ENCODE peak calls at places on chromosomes 2 and 18, in nine cellular contexts. One of them, this sample, is unnamed. For H3K4me1, the result is how much of the 10 kb centered on the place peaks cover.

GRCh38 chr2:38830546-38831159 is 45.1 kb downstream of the DHX57 start:
- DNase-seq in prostate gland: no peak
- DNase-seq in H9: no peak
- DNase-seq in neuronal stem cell: no peak
- DNase-seq in fibroblast of lung: peak
- DNase-seq in hepatocyte: no peak
- DNase-seq in A549: no peak
- DNase-seq in sigmoid colon: no peak
- DNase-seq in tibial artery: no peak
- DNase-seq in this sample: no peak

GRCh38 chr2:66433695-66433944 is 1.3 kb upstream of the MEIS1 start:
- DNase-seq in prostate gland: no peak
- DNase-seq in H9: no peak
- DNase-seq in neuronal stem cell: no peak
- DNase-seq in fibroblast of lung: no peak
- DNase-seq in hepatocyte: no peak
- DNase-seq in A549: no peak
- DNase-seq in sigmoid colon: no peak
- DNase-seq in tibial artery: no peak
- DNase-seq in this sample: no peak

GRCh38 chr2:168216351-168217005 is 30.9 kb downstream of the STK39 start:
- DNase-seq in prostate gland: no peak
- DNase-seq in H9: no peak
- DNase-seq in neuronal stem cell: no peak
- DNase-seq in fibroblast of lung: peak
- DNase-seq in hepatocyte: no peak
- DNase-seq in A549: no peak
- DNase-seq in sigmoid colon: no peak
- DNase-seq in tibial artery: no peak
- DNase-seq in this sample: no peak

GRCh38 chr2:46122971-46123365 is 174.2 kb upstream of the EPAS1 start:
- DNase-seq in prostate gland: no peak
- DNase-seq in H9: no peak
- DNase-seq in neuronal stem cell: no peak
- DNase-seq in fibroblast of lung: no peak
- DNase-seq in hepatocyte: no peak
- DNase-seq in A549: no peak
- DNase-seq in sigmoid colon: no peak
- DNase-seq in tibial artery: no peak
- DNase-seq in this sample: no peak

GRCh38 chr2:204738721-204739120 is 193.4 kb downstream of the PARD3B start:
- DNase-seq in prostate gland: no peak
- DNase-seq in H9: no peak
- DNase-seq in neuronal stem cell: no peak
- DNase-seq in fibroblast of lung: no peak
- DNase-seq in hepatocyte: no peak
- DNase-seq in A549: no peak
- DNase-seq in sigmoid colon: no peak
- DNase-seq in tibial artery: no peak
- DNase-seq in this sample: no peak

GRCh38 chr2:162261032-162261945 is 18.0 kb upstream of the FAP start:
- DNase-seq in prostate gland: no peak
- DNase-seq in H9: no peak
- DNase-seq in neuronal stem cell: no peak
- DNase-seq in fibroblast of lung: peak
- DNase-seq in hepatocyte: no peak
- DNase-seq in A549: no peak
- DNase-seq in sigmoid colon: peak
- DNase-seq in tibial artery: peak
- DNase-seq in this sample: peak

GRCh38 chr18:13614318-13614643 is 112.1 kb downstream of the FAM210A start:
- DNase-seq in prostate gland: no peak
- DNase-seq in H9: no peak
- DNase-seq in neuronal stem cell: no peak
- DNase-seq in fibroblast of lung: no peak
- DNase-seq in hepatocyte: no peak
- DNase-seq in A549: no peak
- DNase-seq in sigmoid colon: no peak
- DNase-seq in tibial artery: no peak
- DNase-seq in this sample: no peak

GRCh38 chr2:216971632-216972031 is 111.8 kb upstream of the TNP1 start:
- DNase-seq in prostate gland: no peak
- DNase-seq in H9: no peak
- DNase-seq in neuronal stem cell: no peak
- DNase-seq in fibroblast of lung: no peak
- DNase-seq in hepatocyte: no peak
- DNase-seq in A549: no peak
- DNase-seq in sigmoid colon: no peak
- DNase-seq in tibial artery: peak
- DNase-seq in this sample: no peak

GRCh38 chr2:41930807-41931566 is 116.8 kb upstream of the PKDCC start:
- DNase-seq in prostate gland: no peak
- DNase-seq in H9: no peak
- DNase-seq in neuronal stem cell: no peak
- DNase-seq in fibroblast of lung: peak
- DNase-seq in hepatocyte: no peak
- DNase-seq in A549: peak
- DNase-seq in sigmoid colon: no peak
- DNase-seq in tibial artery: no peak
- DNase-seq in this sample: no peak
- H3K4me1 ChIP-seq in prostate gland: under half
- H3K4me1 ChIP-seq in H9: under half
- H3K4me1 ChIP-seq in neuronal stem cell: under half
- H3K4me1 ChIP-seq in fibroblast of lung: under half
- H3K4me1 ChIP-seq in hepatocyte: under half
- H3K4me1 ChIP-seq in A549: half or more
- H3K4me1 ChIP-seq in sigmoid colon: half or more
- H3K4me1 ChIP-seq in tibial artery: under half
- H3K4me1 ChIP-seq in this sample: half or more

GRCh38 chr2:160225722-160226121 is 25.6 kb upstream of the ITGB6 start:
- DNase-seq in prostate gland: peak
- DNase-seq in H9: no peak
- DNase-seq in neuronal stem cell: no peak
- DNase-seq in fibroblast of lung: no peak
- DNase-seq in hepatocyte: no peak
- DNase-seq in A549: no peak
- DNase-seq in sigmoid colon: no peak
- DNase-seq in tibial artery: no peak
- DNase-seq in this sample: peak

GRCh38 chr2:160227252-160227651 is 27.2 kb upstream of the ITGB6 start:
- DNase-seq in prostate gland: no peak
- DNase-seq in H9: no peak
- DNase-seq in neuronal stem cell: no peak
- DNase-seq in fibroblast of lung: peak
- DNase-seq in hepatocyte: peak
- DNase-seq in A549: peak
- DNase-seq in sigmoid colon: no peak
- DNase-seq in tibial artery: no peak
- DNase-seq in this sample: no peak

GRCh38 chr2:160229591-160229990 is 29.5 kb upstream of the ITGB6 start:
- DNase-seq in prostate gland: no peak
- DNase-seq in H9: no peak
- DNase-seq in neuronal stem cell: no peak
- DNase-seq in fibroblast of lung: peak
- DNase-seq in hepatocyte: peak
- DNase-seq in A549: peak
- DNase-seq in sigmoid colon: no peak
- DNase-seq in tibial artery: no peak
- DNase-seq in this sample: no peak

GRCh38 chr2:160226367-160226766 is 26.3 kb upstream of the ITGB6 start:
- DNase-seq in prostate gland: no peak
- DNase-seq in H9: no peak
- DNase-seq in neuronal stem cell: no peak
- DNase-seq in fibroblast of lung: no peak
- DNase-seq in hepatocyte: no peak
- DNase-seq in A549: no peak
- DNase-seq in sigmoid colon: no peak
- DNase-seq in tibial artery: no peak
- DNase-seq in this sample: no peak

GRCh38 chr2:160228141-160228963 is 28.3 kb upstream of the ITGB6 start:
- DNase-seq in prostate gland: no peak
- DNase-seq in H9: no peak
- DNase-seq in neuronal stem cell: no peak
- DNase-seq in fibroblast of lung: peak
- DNase-seq in hepatocyte: peak
- DNase-seq in A549: peak
- DNase-seq in sigmoid colon: no peak
- DNase-seq in tibial artery: no peak
- DNase-seq in this sample: no peak
- H3K4me1 ChIP-seq in prostate gland: under half
- H3K4me1 ChIP-seq in H9: under half
- H3K4me1 ChIP-seq in neuronal stem cell: under half
- H3K4me1 ChIP-seq in fibroblast of lung: under half
- H3K4me1 ChIP-seq in hepatocyte: half or more
- H3K4me1 ChIP-seq in A549: half or more
- H3K4me1 ChIP-seq in sigmoid colon: under half
- H3K4me1 ChIP-seq in tibial artery: under half
- H3K4me1 ChIP-seq in this sample: under half

GRCh38 chr2:11863513-11864328 is 117.3 kb downstream of the LPIN1 start:
- DNase-seq in prostate gland: peak
- DNase-seq in H9: peak
- DNase-seq in neuronal stem cell: peak
- DNase-seq in fibroblast of lung: peak
- DNase-seq in hepatocyte: peak
- DNase-seq in A549: peak
- DNase-seq in sigmoid colon: peak
- DNase-seq in tibial artery: peak
- DNase-seq in this sample: peak
- H3K4me1 ChIP-seq in prostate gland: under half
- H3K4me1 ChIP-seq in H9: under half
- H3K4me1 ChIP-seq in neuronal stem cell: under half
- H3K4me1 ChIP-seq in fibroblast of lung: under half
- H3K4me1 ChIP-seq in hepatocyte: under half
- H3K4me1 ChIP-seq in A549: under half
- H3K4me1 ChIP-seq in sigmoid colon: under half
- H3K4me1 ChIP-seq in tibial artery: under half
- H3K4me1 ChIP-seq in this sample: under half

DNA sequence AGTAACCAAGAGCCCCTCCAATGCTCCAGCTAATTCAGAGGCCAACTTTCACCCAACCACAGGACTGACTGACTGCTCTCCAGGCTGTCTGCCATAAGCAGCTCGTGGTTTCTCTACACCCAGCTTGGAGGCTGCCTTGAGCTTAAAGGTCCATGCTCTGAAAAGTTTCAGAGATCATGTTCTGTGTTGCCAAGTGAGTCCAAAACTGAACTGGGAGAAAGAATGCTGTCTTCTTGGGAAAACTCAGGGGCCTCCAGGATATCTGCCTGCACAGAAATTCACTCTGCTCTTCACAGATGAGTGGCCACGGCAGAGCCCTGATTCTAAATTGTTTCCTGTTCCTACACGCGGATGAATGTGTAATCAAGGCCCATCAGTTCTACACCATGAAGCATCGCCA is 51.1 kb downstream of the LPIN2 start:
- DNase-seq in prostate gland: no peak
- DNase-seq in H9: no peak
- DNase-seq in neuronal stem cell: no peak
- DNase-seq in fibroblast of lung: peak
- DNase-seq in hepatocyte: no peak
- DNase-seq in A549: no peak
- DNase-seq in sigmoid colon: no peak
- DNase-seq in tibial artery: no peak
- DNase-seq in this sample: peak
- H3K4me1 ChIP-seq in prostate gland: under half
- H3K4me1 ChIP-seq in H9: under half
- H3K4me1 ChIP-seq in neuronal stem cell: under half
- H3K4me1 ChIP-seq in fibroblast of lung: under half
- H3K4me1 ChIP-seq in hepatocyte: under half
- H3K4me1 ChIP-seq in A549: under half
- H3K4me1 ChIP-seq in sigmoid colon: under half
- H3K4me1 ChIP-seq in tibial artery: under half
- H3K4me1 ChIP-seq in this sample: under half

DNA sequence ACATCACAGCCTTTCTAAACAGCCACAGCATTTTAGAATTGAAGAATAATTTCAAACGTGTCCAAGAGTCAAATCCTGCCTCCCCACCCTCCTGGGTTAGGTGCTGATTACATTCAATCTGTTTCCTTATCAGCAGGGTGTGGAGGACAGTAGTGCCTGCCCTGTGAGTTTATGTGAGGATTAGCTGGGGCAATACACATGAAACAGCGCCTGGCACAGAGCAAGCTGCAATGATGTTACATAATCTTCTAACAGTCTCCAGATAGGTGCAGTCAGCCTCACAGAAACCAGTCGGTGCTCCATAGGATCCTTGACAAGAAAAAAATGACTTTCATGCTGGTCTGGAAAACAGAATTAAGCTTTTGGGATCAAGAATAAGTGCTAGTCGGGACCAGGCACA is 91.7 kb upstream of the ITGA6 start:
- DNase-seq in prostate gland: no peak
- DNase-seq in H9: no peak
- DNase-seq in neuronal stem cell: no peak
- DNase-seq in fibroblast of lung: no peak
- DNase-seq in hepatocyte: peak
- DNase-seq in A549: no peak
- DNase-seq in sigmoid colon: no peak
- DNase-seq in tibial artery: no peak
- DNase-seq in this sample: no peak
- H3K4me1 ChIP-seq in prostate gland: under half
- H3K4me1 ChIP-seq in H9: under half
- H3K4me1 ChIP-seq in neuronal stem cell: under half
- H3K4me1 ChIP-seq in fibroblast of lung: under half
- H3K4me1 ChIP-seq in hepatocyte: under half
- H3K4me1 ChIP-seq in A549: under half
- H3K4me1 ChIP-seq in sigmoid colon: under half
- H3K4me1 ChIP-seq in tibial artery: under half
- H3K4me1 ChIP-seq in this sample: under half

DNA sequence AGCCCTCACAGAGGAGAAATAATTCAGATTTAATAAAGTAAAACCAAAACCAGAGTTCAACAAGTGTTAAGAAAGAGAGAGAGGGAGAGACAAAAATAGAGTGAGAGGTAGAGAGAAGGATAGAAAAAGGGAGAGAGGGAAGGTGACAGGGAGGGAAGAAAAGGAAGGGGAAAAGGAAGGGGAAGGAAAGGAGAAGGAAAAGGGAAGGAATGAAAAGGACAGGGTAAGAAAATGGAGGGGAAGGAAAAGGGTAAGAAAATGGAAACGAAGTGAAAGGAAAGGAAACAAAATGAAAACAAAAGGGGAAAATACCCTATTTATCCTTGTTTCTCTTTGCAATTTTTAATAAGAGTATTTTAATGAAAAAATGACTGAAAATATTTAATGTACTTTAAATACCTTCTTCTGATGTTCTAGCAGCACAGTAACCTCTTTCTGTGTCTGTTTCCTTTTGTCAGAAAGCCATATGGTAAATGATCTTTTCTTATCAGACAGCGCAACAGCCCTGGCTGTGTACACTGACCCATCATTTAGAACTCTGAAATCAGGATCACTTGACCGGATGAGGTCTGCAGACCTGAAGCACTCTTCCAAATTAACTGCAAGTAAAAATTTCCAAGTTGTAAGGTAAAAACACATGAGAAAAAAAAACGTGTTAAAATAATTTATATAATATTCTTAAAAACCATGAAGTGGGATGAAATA is 11.8 kb downstream of the DSC3 start:
- DNase-seq in prostate gland: no peak
- DNase-seq in H9: no peak
- DNase-seq in neuronal stem cell: no peak
- DNase-seq in fibroblast of lung: no peak
- DNase-seq in hepatocyte: no peak
- DNase-seq in A549: no peak
- DNase-seq in sigmoid colon: no peak
- DNase-seq in tibial artery: no peak
- DNase-seq in this sample: no peak
- H3K4me1 ChIP-seq in prostate gland: under half
- H3K4me1 ChIP-seq in H9: under half
- H3K4me1 ChIP-seq in neuronal stem cell: under half
- H3K4me1 ChIP-seq in fibroblast of lung: under half
- H3K4me1 ChIP-seq in hepatocyte: under half
- H3K4me1 ChIP-seq in A549: under half
- H3K4me1 ChIP-seq in sigmoid colon: under half
- H3K4me1 ChIP-seq in tibial artery: under half
- H3K4me1 ChIP-seq in this sample: under half